ENCODE peak calls at places on chromosomes 7 and 10, in five cellular contexts. One of them, this sample, is unnamed.
A peak's percentile ranks its signal among the peaks of the same experiment; 100 is the strongest.

GRCh38 chr7:100156331-100157068 is 2.0 kb downstream of the TRAPPC14 start:
- DNase-seq in Peyer's patch: no peak
- DNase-seq in prostate gland: no peak
- DNase-seq in tibial nerve: no peak
- DNase-seq in transverse colon: no peak
- DNase-seq in this sample: no peak

GRCh38 chr7:91636129-91636724 is 244.3 kb downstream of the MTERF1 start:
- DNase-seq in Peyer's patch: no peak
- DNase-seq in prostate gland: no peak
- DNase-seq in tibial nerve: no peak
- DNase-seq in transverse colon: no peak
- DNase-seq in this sample: no peak

GRCh38 chr7:117119192-117119924 is 166.1 kb downstream of the ST7 start:
- DNase-seq in Peyer's patch: peak; percentile 72
- DNase-seq in prostate gland: peak; percentile 67
- DNase-seq in tibial nerve: peak; percentile 74
- DNase-seq in transverse colon: peak; percentile 81
- DNase-seq in this sample: peak; percentile 87

GRCh38 chr7:87220734-87221215 is 1.2 kb upstream of the TMEM243 start:
- DNase-seq in Peyer's patch: no peak
- DNase-seq in prostate gland: peak; percentile 22
- DNase-seq in tibial nerve: no peak
- DNase-seq in transverse colon: peak; percentile 28
- DNase-seq in this sample: no peak

GRCh38 chr10:110774069-110775021 is 97.4 kb upstream of the PDCD4 start:
- DNase-seq in Peyer's patch: no peak
- DNase-seq in prostate gland: no peak
- DNase-seq in tibial nerve: no peak
- DNase-seq in transverse colon: no peak
- DNase-seq in this sample: no peak

GRCh38 chr10:87598700-87599099 is 61.0 kb upstream of the PAPSS2 start:
- DNase-seq in Peyer's patch: no peak
- DNase-seq in prostate gland: no peak
- DNase-seq in tibial nerve: no peak
- DNase-seq in transverse colon: no peak
- DNase-seq in this sample: no peak

GRCh38 chr7:19177269-19177668 is 32.0 kb upstream of the FERD3L start:
- DNase-seq in Peyer's patch: no peak
- DNase-seq in prostate gland: no peak
- DNase-seq in tibial nerve: no peak
- DNase-seq in transverse colon: no peak
- DNase-seq in this sample: no peak

GRCh38 chr7:29809533-29810155 is 3.3 kb downstream of the WIPF3 start:
- DNase-seq in Peyer's patch: no peak
- DNase-seq in prostate gland: no peak
- DNase-seq in tibial nerve: no peak
- DNase-seq in transverse colon: no peak
- DNase-seq in this sample: no peak

GRCh38 chr7:94888542-94888941 is 18.9 kb upstream of the PPP1R9A start:
- DNase-seq in Peyer's patch: no peak
- DNase-seq in prostate gland: peak; percentile 40
- DNase-seq in tibial nerve: no peak
- DNase-seq in transverse colon: peak; percentile 19
- DNase-seq in this sample: no peak

GRCh38 chr10:71847418-71847817 is 3.6 kb downstream of the PSAP start:
- DNase-seq in Peyer's patch: no peak
- DNase-seq in prostate gland: no peak
- DNase-seq in tibial nerve: no peak
- DNase-seq in transverse colon: no peak
- DNase-seq in this sample: no peak

GRCh38 chr10:31383810-31384588 is 65.0 kb downstream of the ZEB1 start:
- DNase-seq in Peyer's patch: no peak
- DNase-seq in prostate gland: no peak
- DNase-seq in tibial nerve: no peak
- DNase-seq in transverse colon: no peak
- DNase-seq in this sample: no peak
- H3K27me3 ChIP-seq in Peyer's patch: no peaks in the 10 kb centered on the region
- H3K27me3 ChIP-seq in prostate gland: no peaks in the 10 kb centered on the region
- H3K27me3 ChIP-seq in tibial nerve: no peaks in the 10 kb centered on the region
- H3K27me3 ChIP-seq in transverse colon: no peaks in the 10 kb centered on the region
- H3K27me3 ChIP-seq in this sample: no peaks in the 10 kb centered on the region

GRCh38 chr7:5528815-5529442 is 105.3 kb upstream of the TNRC18 start:
- DNase-seq in Peyer's patch: peak; percentile 41
- DNase-seq in prostate gland: no peak
- DNase-seq in tibial nerve: no peak
- DNase-seq in transverse colon: no peak
- DNase-seq in this sample: peak; percentile 84
- TF ChIP-seq POLR2A in Peyer's patch: peak; percentile 0
- TF ChIP-seq POLR2A in prostate gland: no peak
- TF ChIP-seq POLR2A in tibial nerve: no peak
- TF ChIP-seq POLR2A in transverse colon: peak; percentile 60
- TF ChIP-seq POLR2A in this sample: peak; percentile 4

GRCh38 chr7:36475371-36475770 is 85.7 kb downstream of the ANLN start:
- DNase-seq in Peyer's patch: no peak
- DNase-seq in prostate gland: no peak
- DNase-seq in tibial nerve: no peak
- DNase-seq in transverse colon: no peak
- DNase-seq in this sample: no peak

GRCh38 chr7:36472141-36472729 is 82.6 kb downstream of the ANLN start:
- DNase-seq in Peyer's patch: no peak
- DNase-seq in prostate gland: no peak
- DNase-seq in tibial nerve: no peak
- DNase-seq in transverse colon: no peak
- DNase-seq in this sample: no peak

GRCh38 chr7:36474283-36475010 is 84.8 kb downstream of the ANLN start:
- DNase-seq in Peyer's patch: no peak
- DNase-seq in prostate gland: no peak
- DNase-seq in tibial nerve: no peak
- DNase-seq in transverse colon: no peak
- DNase-seq in this sample: no peak

GRCh38 chr7:36475011-36475342 is 85.3 kb downstream of the ANLN start:
- DNase-seq in Peyer's patch: no peak
- DNase-seq in prostate gland: no peak
- DNase-seq in tibial nerve: no peak
- DNase-seq in transverse colon: no peak
- DNase-seq in this sample: no peak

GRCh38 chr7:36473454-36474282 is 84.0 kb downstream of the ANLN start:
- DNase-seq in Peyer's patch: no peak
- DNase-seq in prostate gland: no peak
- DNase-seq in tibial nerve: no peak
- DNase-seq in transverse colon: peak; percentile 55
- DNase-seq in this sample: no peak
- TF ChIP-seq CTCF in Peyer's patch: no peak
- TF ChIP-seq CTCF in prostate gland: no peak
- TF ChIP-seq CTCF in tibial nerve: no peak
- TF ChIP-seq CTCF in transverse colon: peak; percentile 44
- TF ChIP-seq CTCF in this sample: no peak

DNA sequence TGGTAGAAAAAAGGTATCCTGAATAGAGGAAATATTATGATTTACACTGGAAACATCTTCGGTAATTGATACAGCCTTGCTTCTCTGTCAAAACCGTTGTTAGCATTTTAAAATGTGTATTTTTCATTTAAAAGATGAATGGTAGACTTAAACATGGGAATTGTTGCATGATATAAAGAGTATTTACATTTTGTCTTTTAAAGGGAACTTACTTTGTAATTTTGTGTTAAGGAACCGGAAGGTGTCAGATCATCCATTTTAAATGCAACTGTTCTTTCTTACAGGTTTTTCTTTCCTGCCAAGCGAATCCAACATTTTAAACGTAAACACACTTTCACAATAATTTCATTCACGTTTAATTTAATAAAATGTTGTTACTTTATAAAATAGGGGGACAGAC is 1.8 kb upstream of the IGF2BP3 start:
- DNase-seq in Peyer's patch: no peak
- DNase-seq in prostate gland: no peak
- DNase-seq in tibial nerve: no peak
- DNase-seq in transverse colon: no peak
- DNase-seq in this sample: no peak
- H3K27me3 ChIP-seq in Peyer's patch: peaks cover 87% of the 10 kb centered on the region
- H3K27me3 ChIP-seq in prostate gland: peaks cover 79% of the 10 kb centered on the region
- H3K27me3 ChIP-seq in tibial nerve: peaks cover 24% of the 10 kb centered on the region
- H3K27me3 ChIP-seq in transverse colon: peaks cover 100% of the 10 kb centered on the region
- H3K27me3 ChIP-seq in this sample: peaks cover 86% of the 10 kb centered on the region